ENCODE peak calls at places on chromosomes 4 and X, in four cellular contexts. One of them, this sample, is unnamed.

GRCh38 chr4:125741825-125742452 is 427.2 kb downstream of the FAT4 start:
- DNase-seq in stomach: no peak
- DNase-seq in upper lobe of left lung: no peak
- DNase-seq in HepG2: peak; percentile 1
- DNase-seq in this sample: no peak

GRCh38 chr4:158229768-158230167 is 19.5 kb downstream of the TMEM144 start:
- DNase-seq in stomach: no peak
- DNase-seq in upper lobe of left lung: no peak
- DNase-seq in HepG2: no peak
- DNase-seq in this sample: no peak

GRCh38 chr4:127622923-127623754 is 9.6 kb upstream of the INTU start:
- DNase-seq in stomach: no peak
- DNase-seq in HepG2: peak; percentile 5
- DNase-seq in upper lobe of left lung: no peak
- DNase-seq in this sample: no peak

GRCh38 chrX:20355187-20355586 is 88.5 kb upstream of the RPS6KA3 start:
- DNase-seq in stomach: no peak
- DNase-seq in HepG2: no peak
- DNase-seq in upper lobe of left lung: no peak
- DNase-seq in this sample: no peak

GRCh38 chr4:123477804-123478209 is 81.2 kb downstream of the SPRY1 start:
- DNase-seq in upper lobe of left lung: peak; percentile 70
- DNase-seq in stomach: no peak
- DNase-seq in HepG2: peak; percentile 41
- DNase-seq in this sample: no peak

GRCh38 chrX:124015721-124016120 is 54.2 kb downstream of the STAG2 start:
- DNase-seq in upper lobe of left lung: no peak
- DNase-seq in stomach: no peak
- DNase-seq in HepG2: no peak
- DNase-seq in this sample: no peak

GRCh38 chrX:56764975-56765791 is 36.1 kb downstream of the NBDY start:
- DNase-seq in upper lobe of left lung: peak; percentile 20
- DNase-seq in HepG2: no peak
- DNase-seq in stomach: no peak
- DNase-seq in this sample: peak; percentile 49

GRCh38 chr4:177236889-177237288 is 72.8 kb upstream of the NEIL3 start:
- DNase-seq in HepG2: no peak
- DNase-seq in upper lobe of left lung: no peak
- DNase-seq in stomach: no peak
- DNase-seq in this sample: no peak

GRCh38 chr4:89469930-89470375 is 162.4 kb upstream of the GPRIN3 start:
- DNase-seq in stomach: no peak
- DNase-seq in HepG2: no peak
- DNase-seq in upper lobe of left lung: no peak
- DNase-seq in this sample: no peak

GRCh38 chr4:139593091-139593564 is 37.1 kb upstream of the SETD7 start:
- DNase-seq in stomach: no peak
- DNase-seq in upper lobe of left lung: no peak
- DNase-seq in HepG2: peak; percentile 45
- DNase-seq in this sample: no peak

GRCh38 chr4:23805381-23805780 is 84.5 kb downstream of the PPARGC1A start:
- DNase-seq in HepG2: no peak
- DNase-seq in upper lobe of left lung: no peak
- DNase-seq in stomach: no peak
- DNase-seq in this sample: no peak

GRCh38 chrX:119218198-119218597 is 17.9 kb upstream of the PGRMC1 start:
- DNase-seq in upper lobe of left lung: no peak
- DNase-seq in HepG2: no peak
- DNase-seq in stomach: no peak
- DNase-seq in this sample: no peak

GRCh38 chrX:46913710-46914109 is 1.5 kb downstream of the JADE3 start:
- DNase-seq in upper lobe of left lung: peak; percentile 29
- DNase-seq in stomach: peak; percentile 27
- DNase-seq in HepG2: peak; percentile 39
- DNase-seq in this sample: no peak

GRCh38 chr4:56468097-56468422 is 643 bp downstream of the SRP72 start:
- DNase-seq in upper lobe of left lung: peak; percentile 53
- DNase-seq in HepG2: peak; percentile 58
- DNase-seq in stomach: peak; percentile 37
- DNase-seq in this sample: no peak

GRCh38 chr4:142846105-142846728 is at the start of gene INPP4B:
- DNase-seq in upper lobe of left lung: peak; percentile 23
- DNase-seq in HepG2: no peak
- DNase-seq in stomach: peak; percentile 34
- DNase-seq in this sample: peak; percentile 79
- TF ChIP-seq POLR2A in upper lobe of left lung: no peak
- TF ChIP-seq POLR2A in HepG2: no peak
- TF ChIP-seq POLR2A in stomach: no peak
- TF ChIP-seq POLR2A in this sample: peak; percentile 35

DNA sequence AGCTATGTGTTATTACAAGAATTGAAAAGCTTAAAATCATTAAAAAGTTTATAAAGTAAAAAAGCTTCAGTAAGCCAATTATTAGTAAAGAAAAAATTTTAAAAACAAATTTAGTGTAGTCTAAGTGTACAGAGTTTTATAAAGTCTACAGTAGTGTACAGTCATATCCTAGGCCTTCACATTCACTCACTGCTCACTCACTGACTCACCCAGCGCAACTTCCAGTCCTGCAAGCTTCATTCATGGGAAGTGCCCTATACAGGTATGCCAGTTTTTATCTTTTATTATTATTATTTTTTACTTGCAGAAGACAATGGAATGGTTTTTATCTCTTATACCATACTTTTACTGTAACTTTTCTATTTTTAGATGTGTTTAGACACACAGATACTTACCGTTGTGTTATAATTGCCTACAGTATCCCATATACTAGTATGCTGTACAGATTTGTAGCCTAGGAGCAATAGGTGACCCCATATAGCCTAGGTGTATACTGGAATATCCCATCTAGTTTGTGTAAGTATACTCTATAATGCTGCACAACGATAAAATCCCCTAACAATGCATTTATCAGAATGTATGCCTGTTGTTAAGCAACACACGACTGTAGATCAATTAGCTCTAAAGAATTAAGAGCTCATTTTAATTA is 230.7 kb downstream of the DCLK2 start:
- DNase-seq in upper lobe of left lung: no peak
- DNase-seq in HepG2: no peak
- DNase-seq in stomach: no peak
- DNase-seq in this sample: no peak
- TF ChIP-seq POLR2AphosphoS5 in upper lobe of left lung: no peak
- TF ChIP-seq POLR2AphosphoS5 in HepG2: no peak
- TF ChIP-seq POLR2AphosphoS5 in stomach: no peak
- TF ChIP-seq POLR2AphosphoS5 in this sample: no peak

GRCh38 chrX:107718156-107718621 is 57.4 kb downstream of the TSC22D3 start:
- DNase-seq in HepG2: peak; percentile 44
- DNase-seq in stomach: peak; percentile 91
- DNase-seq in upper lobe of left lung: peak; percentile 84
- DNase-seq in this sample: peak; percentile 94
- TF ChIP-seq EP300 in HepG2: no peak
- TF ChIP-seq EP300 in stomach: peak; percentile 82
- TF ChIP-seq EP300 in upper lobe of left lung: peak; percentile 59
- TF ChIP-seq EP300 in this sample: peak; percentile 90

DNA sequence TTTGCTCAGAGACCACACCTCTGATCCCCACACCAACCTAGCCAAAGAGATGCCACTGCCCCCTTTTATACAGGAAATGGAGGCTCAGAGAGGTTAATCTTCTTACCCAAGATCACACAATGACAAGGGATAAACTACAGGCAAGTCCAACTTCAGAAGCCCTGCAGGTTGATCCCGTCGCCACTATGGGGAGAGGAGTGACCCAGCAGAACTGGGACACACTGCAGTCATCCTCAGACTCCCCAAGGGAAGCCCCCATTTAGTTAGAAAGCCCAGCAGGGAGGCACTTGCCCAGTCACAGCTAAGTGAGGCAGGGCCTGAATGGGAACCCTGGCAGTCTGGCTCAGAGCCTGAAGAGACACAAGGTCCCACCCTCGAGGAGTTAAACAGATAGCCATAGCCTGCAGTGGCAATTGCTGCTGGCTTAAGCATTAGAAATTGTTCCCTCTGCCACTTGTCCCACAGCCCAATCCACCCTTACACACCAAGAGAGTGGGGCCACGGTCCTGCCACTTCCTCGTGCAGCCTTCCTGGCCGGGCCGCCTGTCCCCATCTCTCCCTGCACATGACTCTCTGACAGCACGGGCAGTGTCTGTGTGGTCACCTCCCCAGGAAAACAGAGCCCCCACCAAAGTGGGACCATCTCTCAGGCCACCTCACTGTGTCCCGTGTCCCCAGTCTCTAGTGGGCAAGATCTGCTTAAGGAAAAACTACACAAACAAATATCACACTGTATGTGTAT is 2.7 kb downstream of the JAKMIP1 start:
- DNase-seq in upper lobe of left lung: no peak
- DNase-seq in stomach: no peak
- DNase-seq in HepG2: no peak
- DNase-seq in this sample: peak; percentile 54
- TF ChIP-seq POLR2A in upper lobe of left lung: no peak
- TF ChIP-seq POLR2A in stomach: no peak
- TF ChIP-seq POLR2A in HepG2: no peak
- TF ChIP-seq POLR2A in this sample: no peak